ENCODE peak calls at places on chromosomes 3 and 15, in eight cellular contexts. One of them, this sample, is unnamed.

GRCh38 chr3:175187586-175187985 is 328.5 kb downstream of the NAALADL2 start:
- DNase-seq in neural crest cell: no peak
- DNase-seq in upper lobe of left lung: no peak
- DNase-seq in LNCaP clone FGC: no peak
- DNase-seq in fibroblast of lung: no peak
- DNase-seq in lung: peak; percentile 51
- DNase-seq in brain microvascular endothelial cell: no peak
- DNase-seq in AG09309: no peak
- DNase-seq in this sample: no peak

GRCh38 chr15:101022306-101022705 is 103.1 kb downstream of the LRRK1 start:
- DNase-seq in neural crest cell: no peak
- DNase-seq in upper lobe of left lung: no peak
- DNase-seq in LNCaP clone FGC: no peak
- DNase-seq in fibroblast of lung: no peak
- DNase-seq in lung: peak; percentile 23
- DNase-seq in brain microvascular endothelial cell: no peak
- DNase-seq in AG09309: no peak
- DNase-seq in this sample: no peak

GRCh38 chr3:11671648-11672100 is 28.0 kb upstream of the VGLL4 start:
- DNase-seq in neural crest cell: no peak
- DNase-seq in upper lobe of left lung: no peak
- DNase-seq in LNCaP clone FGC: no peak
- DNase-seq in fibroblast of lung: peak; percentile 11
- DNase-seq in lung: no peak
- DNase-seq in brain microvascular endothelial cell: no peak
- DNase-seq in AG09309: peak; percentile 34
- DNase-seq in this sample: peak; percentile 56

GRCh38 chr15:43880406-43881184 is 53.8 kb downstream of the WDR76 start:
- DNase-seq in neural crest cell: no peak
- DNase-seq in upper lobe of left lung: no peak
- DNase-seq in LNCaP clone FGC: no peak
- DNase-seq in fibroblast of lung: no peak
- DNase-seq in lung: no peak
- DNase-seq in brain microvascular endothelial cell: no peak
- DNase-seq in AG09309: no peak
- DNase-seq in this sample: no peak

GRCh38 chr3:195913382-195913781 is 5.0 kb upstream of the TNK2 start:
- DNase-seq in neural crest cell: no peak
- DNase-seq in upper lobe of left lung: no peak
- DNase-seq in LNCaP clone FGC: no peak
- DNase-seq in fibroblast of lung: no peak
- DNase-seq in lung: no peak
- DNase-seq in brain microvascular endothelial cell: no peak
- DNase-seq in AG09309: no peak
- DNase-seq in this sample: no peak

GRCh38 chr3:65576942-65577341 is 461.8 kb downstream of the MAGI1 start:
- DNase-seq in neural crest cell: no peak
- DNase-seq in upper lobe of left lung: no peak
- DNase-seq in LNCaP clone FGC: no peak
- DNase-seq in fibroblast of lung: peak; percentile 75
- DNase-seq in lung: no peak
- DNase-seq in brain microvascular endothelial cell: no peak
- DNase-seq in AG09309: no peak
- DNase-seq in this sample: no peak

GRCh38 chr3:127091376-127091775 is 101.6 kb upstream of the PRR23E start:
- DNase-seq in neural crest cell: no peak
- DNase-seq in upper lobe of left lung: no peak
- DNase-seq in LNCaP clone FGC: no peak
- DNase-seq in fibroblast of lung: no peak
- DNase-seq in lung: no peak
- DNase-seq in brain microvascular endothelial cell: no peak
- DNase-seq in AG09309: no peak
- DNase-seq in this sample: no peak

GRCh38 chr3:184229424-184230080 is at the start of gene VWA5B2:
- DNase-seq in neural crest cell: peak; percentile 59
- DNase-seq in upper lobe of left lung: peak; percentile 93
- DNase-seq in LNCaP clone FGC: no peak
- DNase-seq in fibroblast of lung: peak; percentile 6
- DNase-seq in lung: no peak
- DNase-seq in brain microvascular endothelial cell: no peak
- DNase-seq in AG09309: no peak
- DNase-seq in this sample: peak; percentile 96

GRCh38 chr3:152719264-152719663 is 115.7 kb upstream of the P2RY1 start:
- DNase-seq in neural crest cell: no peak
- DNase-seq in upper lobe of left lung: no peak
- DNase-seq in LNCaP clone FGC: no peak
- DNase-seq in fibroblast of lung: peak; percentile 70
- DNase-seq in lung: no peak
- DNase-seq in brain microvascular endothelial cell: no peak
- DNase-seq in AG09309: no peak
- DNase-seq in this sample: no peak

GRCh38 chr15:83284563-83285283 is at the start of gene BNC1:
- DNase-seq in neural crest cell: peak; percentile 20
- DNase-seq in upper lobe of left lung: peak; percentile 84
- DNase-seq in LNCaP clone FGC: no peak
- DNase-seq in fibroblast of lung: no peak
- DNase-seq in lung: no peak
- DNase-seq in brain microvascular endothelial cell: no peak
- DNase-seq in AG09309: no peak
- DNase-seq in this sample: peak; percentile 34

GRCh38 chr15:74275957-74276356 is 39.8 kb downstream of the CCDC33 start:
- DNase-seq in neural crest cell: no peak
- DNase-seq in upper lobe of left lung: no peak
- DNase-seq in LNCaP clone FGC: no peak
- DNase-seq in fibroblast of lung: no peak
- DNase-seq in lung: no peak
- DNase-seq in brain microvascular endothelial cell: no peak
- DNase-seq in AG09309: no peak
- DNase-seq in this sample: no peak

GRCh38 chr3:61560452-61561373 is 658 bp upstream of the PTPRG start:
- DNase-seq in neural crest cell: peak; percentile 65
- DNase-seq in upper lobe of left lung: peak; percentile 92
- DNase-seq in LNCaP clone FGC: no peak
- DNase-seq in fibroblast of lung: peak; percentile 87
- DNase-seq in lung: peak; percentile 83
- DNase-seq in brain microvascular endothelial cell: peak; percentile 74
- DNase-seq in AG09309: no peak
- DNase-seq in this sample: peak; percentile 66

GRCh38 chr3:66397745-66398144 is 103.1 kb downstream of the LRIG1 start:
- DNase-seq in neural crest cell: no peak
- DNase-seq in upper lobe of left lung: no peak
- DNase-seq in LNCaP clone FGC: no peak
- DNase-seq in fibroblast of lung: peak; percentile 64
- DNase-seq in lung: no peak
- DNase-seq in brain microvascular endothelial cell: no peak
- DNase-seq in AG09309: peak; percentile 50
- DNase-seq in this sample: no peak

GRCh38 chr15:22947101-22948000 is 32.8 kb downstream of the CYFIP1 start:
- DNase-seq in neural crest cell: no peak
- DNase-seq in upper lobe of left lung: peak; percentile 63
- DNase-seq in LNCaP clone FGC: no peak
- DNase-seq in fibroblast of lung: no peak
- DNase-seq in lung: no peak
- DNase-seq in brain microvascular endothelial cell: no peak
- DNase-seq in AG09309: no peak
- DNase-seq in this sample: no peak
- TF ChIP-seq CTCF in neural crest cell: no peak
- TF ChIP-seq CTCF in upper lobe of left lung: no peak
- TF ChIP-seq CTCF in LNCaP clone FGC: no peak
- TF ChIP-seq CTCF in fibroblast of lung: no peak
- TF ChIP-seq CTCF in lung: no peak
- TF ChIP-seq CTCF in brain microvascular endothelial cell: no peak
- TF ChIP-seq CTCF in AG09309: no peak
- TF ChIP-seq CTCF in this sample: no peak

DNA sequence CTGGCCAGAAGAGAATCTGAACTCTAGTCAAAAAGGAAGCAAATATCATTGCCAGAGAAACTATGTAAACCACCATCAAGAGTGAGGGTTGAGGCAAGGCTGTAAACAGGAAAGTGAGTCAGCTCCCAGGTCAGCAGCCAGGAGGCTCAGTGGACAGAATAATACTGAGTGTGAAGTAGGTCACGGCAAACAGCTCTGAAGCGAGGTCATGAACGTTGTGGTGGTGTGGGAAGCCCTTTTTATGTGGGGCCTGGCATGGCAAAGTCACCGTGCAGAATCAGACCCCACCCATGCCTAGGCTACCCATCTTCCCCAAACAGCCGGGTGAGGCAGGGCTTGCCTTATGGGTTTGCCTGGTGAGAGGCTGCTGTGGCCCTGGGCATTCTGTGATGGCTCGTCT is 43.9 kb downstream of the THBS1 start:
- DNase-seq in neural crest cell: no peak
- DNase-seq in upper lobe of left lung: no peak
- DNase-seq in LNCaP clone FGC: no peak
- DNase-seq in fibroblast of lung: peak; percentile 90
- DNase-seq in lung: no peak
- DNase-seq in brain microvascular endothelial cell: peak; percentile 89
- DNase-seq in AG09309: peak; percentile 82
- DNase-seq in this sample: peak; percentile 28
- TF ChIP-seq CTCF in neural crest cell: no peak
- TF ChIP-seq CTCF in upper lobe of left lung: no peak
- TF ChIP-seq CTCF in LNCaP clone FGC: no peak
- TF ChIP-seq CTCF in fibroblast of lung: peak; percentile 23
- TF ChIP-seq CTCF in lung: no peak
- TF ChIP-seq CTCF in brain microvascular endothelial cell: no peak
- TF ChIP-seq CTCF in AG09309: no peak
- TF ChIP-seq CTCF in this sample: no peak

GRCh38 chr3:191425322-191425734 is 35.6 kb upstream of the PYDC2 start:
- DNase-seq in neural crest cell: no peak
- DNase-seq in upper lobe of left lung: no peak
- DNase-seq in LNCaP clone FGC: no peak
- DNase-seq in fibroblast of lung: no peak
- DNase-seq in lung: no peak
- DNase-seq in brain microvascular endothelial cell: no peak
- DNase-seq in AG09309: no peak
- DNase-seq in this sample: no peak

GRCh38 chr3:191431160-191431822 is 29.7 kb upstream of the PYDC2 start:
- DNase-seq in neural crest cell: no peak
- DNase-seq in upper lobe of left lung: no peak
- DNase-seq in LNCaP clone FGC: no peak
- DNase-seq in fibroblast of lung: no peak
- DNase-seq in lung: no peak
- DNase-seq in brain microvascular endothelial cell: no peak
- DNase-seq in AG09309: no peak
- DNase-seq in this sample: no peak

GRCh38 chr3:191424871-191425270 is 36.1 kb upstream of the PYDC2 start:
- DNase-seq in neural crest cell: no peak
- DNase-seq in upper lobe of left lung: no peak
- DNase-seq in LNCaP clone FGC: no peak
- DNase-seq in fibroblast of lung: no peak
- DNase-seq in lung: no peak
- DNase-seq in brain microvascular endothelial cell: no peak
- DNase-seq in AG09309: no peak
- DNase-seq in this sample: no peak

GRCh38 chr3:191430103-191430502 is 30.9 kb upstream of the PYDC2 start:
- DNase-seq in neural crest cell: no peak
- DNase-seq in upper lobe of left lung: no peak
- DNase-seq in LNCaP clone FGC: no peak
- DNase-seq in fibroblast of lung: peak; percentile 1
- DNase-seq in lung: no peak
- DNase-seq in brain microvascular endothelial cell: no peak
- DNase-seq in AG09309: no peak
- DNase-seq in this sample: no peak

DNA sequence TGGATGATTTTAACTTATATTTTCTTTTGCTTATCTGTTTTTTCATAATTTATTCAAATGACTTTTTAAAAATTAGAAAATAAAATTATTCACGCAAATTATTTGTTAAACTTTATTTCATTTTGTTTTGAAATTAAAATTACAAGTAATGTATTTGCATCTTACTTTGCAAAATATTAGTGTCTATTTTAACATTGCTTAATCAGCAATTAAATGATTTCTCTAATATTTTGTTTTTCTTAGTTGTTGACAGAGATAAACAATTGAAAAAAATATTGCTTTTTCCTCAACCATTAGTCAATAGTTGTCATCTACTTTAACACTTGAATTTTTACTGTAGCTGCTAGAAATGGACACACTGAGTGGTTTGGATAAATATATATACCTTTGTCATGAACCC is 32.8 kb upstream of the PYDC2 start:
- DNase-seq in neural crest cell: no peak
- DNase-seq in upper lobe of left lung: no peak
- DNase-seq in LNCaP clone FGC: no peak
- DNase-seq in fibroblast of lung: no peak
- DNase-seq in lung: no peak
- DNase-seq in brain microvascular endothelial cell: no peak
- DNase-seq in AG09309: no peak
- DNase-seq in this sample: no peak
- TF ChIP-seq CTCF in neural crest cell: no peak
- TF ChIP-seq CTCF in upper lobe of left lung: no peak
- TF ChIP-seq CTCF in LNCaP clone FGC: no peak
- TF ChIP-seq CTCF in fibroblast of lung: no peak
- TF ChIP-seq CTCF in lung: no peak
- TF ChIP-seq CTCF in brain microvascular endothelial cell: no peak
- TF ChIP-seq CTCF in AG09309: no peak
- TF ChIP-seq CTCF in this sample: no peak

GRCh38 chr15:69407719-69408400 is 6.3 kb upstream of the KIF23 start:
- DNase-seq in neural crest cell: no peak
- DNase-seq in upper lobe of left lung: no peak
- DNase-seq in LNCaP clone FGC: no peak
- DNase-seq in fibroblast of lung: no peak
- DNase-seq in lung: no peak
- DNase-seq in brain microvascular endothelial cell: no peak
- DNase-seq in AG09309: no peak
- DNase-seq in this sample: no peak

GRCh38 chr15:69405110-69405509 is 9.0 kb upstream of the KIF23 start:
- DNase-seq in neural crest cell: no peak
- DNase-seq in upper lobe of left lung: no peak
- DNase-seq in LNCaP clone FGC: peak; percentile 44
- DNase-seq in fibroblast of lung: no peak
- DNase-seq in lung: no peak
- DNase-seq in brain microvascular endothelial cell: no peak
- DNase-seq in AG09309: no peak
- DNase-seq in this sample: no peak

GRCh38 chr15:69410290-69410874 is 3.8 kb upstream of the KIF23 start:
- DNase-seq in neural crest cell: no peak
- DNase-seq in upper lobe of left lung: no peak
- DNase-seq in LNCaP clone FGC: no peak
- DNase-seq in fibroblast of lung: no peak
- DNase-seq in lung: no peak
- DNase-seq in brain microvascular endothelial cell: no peak
- DNase-seq in AG09309: no peak
- DNase-seq in this sample: no peak

GRCh38 chr15:69412274-69412673 is 1.9 kb upstream of the KIF23 start:
- DNase-seq in neural crest cell: no peak
- DNase-seq in upper lobe of left lung: no peak
- DNase-seq in LNCaP clone FGC: no peak
- DNase-seq in fibroblast of lung: no peak
- DNase-seq in lung: no peak
- DNase-seq in brain microvascular endothelial cell: no peak
- DNase-seq in AG09309: no peak
- DNase-seq in this sample: no peak

DNA sequence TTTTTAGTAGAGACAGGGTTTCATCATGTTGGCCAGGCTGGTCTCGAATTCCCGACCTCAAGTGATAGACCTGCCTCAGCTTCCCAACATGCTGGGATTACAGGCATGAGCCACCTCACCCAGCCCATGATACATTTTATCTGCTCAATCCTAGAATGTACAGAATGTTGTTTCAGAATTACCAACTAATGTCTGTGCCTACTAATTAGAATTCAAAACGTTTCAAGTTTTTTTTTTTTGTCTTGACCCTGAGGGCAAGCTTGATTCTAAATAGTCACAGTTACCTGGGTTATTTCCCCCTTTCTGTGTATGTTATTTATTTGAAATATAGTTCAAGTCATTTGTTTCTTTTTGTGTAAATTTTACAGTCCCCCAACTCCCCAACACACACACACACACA is 5.3 kb upstream of the KIF23 start:
- DNase-seq in neural crest cell: no peak
- DNase-seq in upper lobe of left lung: no peak
- DNase-seq in LNCaP clone FGC: no peak
- DNase-seq in fibroblast of lung: no peak
- DNase-seq in lung: no peak
- DNase-seq in brain microvascular endothelial cell: no peak
- DNase-seq in AG09309: no peak
- DNase-seq in this sample: no peak
- TF ChIP-seq CTCF in neural crest cell: no peak
- TF ChIP-seq CTCF in upper lobe of left lung: no peak
- TF ChIP-seq CTCF in LNCaP clone FGC: no peak
- TF ChIP-seq CTCF in fibroblast of lung: no peak
- TF ChIP-seq CTCF in lung: no peak
- TF ChIP-seq CTCF in brain microvascular endothelial cell: no peak
- TF ChIP-seq CTCF in AG09309: no peak
- TF ChIP-seq CTCF in this sample: no peak

This sample was measured in GM20000.